ENCODE peak calls at places on chromosomes 11 and 22, in eight cellular contexts. O, S, T, N, M, G, W and E are unnamed samples.

GRCh38 chr11:66752148-66752547 is 23.1 kb upstream of the SPTBN2 start:
- DNase-seq in W (no peak), T (no peak), G (no peak), M (no peak), S (no peak), N (no peak), O (no peak), E (no peak)

GRCh38 chr11:131894615-131895544 is 524.5 kb downstream of the NTM start:
- DNase-seq in W (no peak), T (no peak), G (no peak), S (no peak), N (no peak), M (no peak), O (no peak), E (no peak)

GRCh38 chr11:72838691-72839305 is 24.6 kb downstream of the ATG16L2 start:
- DNase-seq in T (no peak), S (no peak), N (no peak), W (no peak), M (no peak), O (no peak), G (no peak), E (no peak)

GRCh38 chr11:105022998-105023397 is at the start of gene CASP5:
- DNase-seq in T (no peak), G (no peak), W (no peak), O (no peak), N (no peak), M (no peak), S (no peak), E (no peak)

GRCh38 chr22:32533265-32534068 is 58.9 kb downstream of the FBXO7 start:
- DNase-seq in G (no peak), O (no peak), M (no peak), S (no peak), N (no peak), T (no peak), W (no peak), E (no peak)

GRCh38 chr11:42906226-42906625 is 405.6 kb upstream of the API5 start:
- DNase-seq in O (no peak), S (no peak), M (no peak), G (no peak), N (no peak), T (no peak), W (no peak), E (no peak)

GRCh38 chr11:35951659-35952058 is 7.8 kb downstream of the LDLRAD3 start:
- DNase-seq in M (no peak), W (no peak), S (no peak), O (no peak), G (no peak), T (no peak), N (no peak), E (no peak)

GRCh38 chr11:59560702-59561469 is 49.5 kb downstream of the OR4D9 start:
- DNase-seq in T (peak), G (peak), O (peak), W (peak), S (peak), N (peak), M (peak), E (no peak)

GRCh38 chr11:112889446-112889845 is 71.8 kb upstream of the NCAM1 start:
- DNase-seq in G (no peak), O (no peak), W (no peak), T (no peak), M (no peak), S (no peak), N (no peak), E (no peak)

GRCh38 chr11:93783767-93784151 is 323 bp upstream of the MED17 start:
- DNase-seq in T (peak), O (no peak), M (no peak), N (no peak), G (no peak), W (no peak), S (no peak), E (no peak)

GRCh38 chr11:93784152-93784934 is at the start of gene MED17:
- DNase-seq in S (peak), W (peak), N (peak), M (peak), G (peak), O (peak), T (peak), E (peak)

GRCh38 chr11:93784935-93785360 is 866 bp downstream of the MED17 start:
- DNase-seq in N (no peak), M (peak), W (no peak), G (no peak), T (peak), S (peak), O (no peak), E (no peak)

GRCh38 chr11:93783362-93783761 is 720 bp upstream of the MED17 start:
- DNase-seq in W (no peak), T (no peak), S (no peak), O (no peak), G (no peak), N (no peak), M (no peak), E (no peak)
- TF ChIP-seq CTCF in W (no peak), T (no peak), S (no peak), O (no peak), G (no peak), N (no peak), M (no peak), E (no peak)

DNA sequence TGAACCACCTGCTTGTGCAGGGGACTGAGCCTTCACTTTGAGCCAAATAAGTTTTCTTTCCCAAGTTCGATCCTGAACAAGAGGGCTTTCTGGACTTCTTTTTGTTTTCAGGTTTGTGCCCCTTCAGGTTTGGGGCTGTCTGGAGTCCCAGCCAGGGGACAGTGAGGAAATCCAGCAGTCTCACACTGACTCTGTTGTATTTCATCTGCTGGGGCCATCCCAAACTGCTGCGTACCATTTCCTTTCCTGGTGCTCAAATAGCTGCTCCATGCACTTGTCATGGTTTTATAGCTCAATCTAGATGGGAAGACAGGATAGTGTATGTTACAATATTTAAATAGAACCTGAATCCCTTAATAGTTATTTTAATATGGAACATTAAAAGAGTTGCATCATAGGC is 66.3 kb upstream of the IGLL5 start:
- DNase-seq in G (no peak), M (no peak), S (no peak), W (no peak), T (no peak), O (no peak), N (no peak), E (no peak)
- TF ChIP-seq REST in G (no peak), M (no peak), S (no peak), W (no peak), T (no peak), O (no peak), N (no peak), E (no peak)

DNA sequence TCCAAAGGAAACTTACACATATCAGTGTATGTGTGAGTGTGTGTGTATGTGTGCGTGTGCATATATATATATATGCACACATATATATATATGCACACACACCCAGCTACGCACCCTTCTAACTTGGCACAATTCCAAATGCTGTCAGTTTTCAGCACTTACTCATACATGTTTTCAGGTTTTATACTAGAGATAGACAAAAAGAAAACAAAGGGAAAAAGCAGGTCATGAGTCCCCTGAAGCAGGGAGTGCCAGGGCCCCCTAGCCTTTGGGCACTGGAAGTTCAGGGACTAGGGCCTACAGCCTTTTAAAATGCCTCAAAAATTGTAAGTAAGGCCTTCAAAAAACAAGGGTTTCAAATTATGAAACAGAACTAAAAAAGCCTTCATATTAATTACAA is 265.4 kb downstream of the CADM1 start:
- DNase-seq in O (no peak), M (no peak), G (no peak), T (no peak), N (no peak), W (no peak), S (peak), E (no peak)
- TF ChIP-seq CTCF in O (no peak), M (no peak), G (no peak), T (peak), N (no peak), W (no peak), S (peak), E (no peak)

DNA sequence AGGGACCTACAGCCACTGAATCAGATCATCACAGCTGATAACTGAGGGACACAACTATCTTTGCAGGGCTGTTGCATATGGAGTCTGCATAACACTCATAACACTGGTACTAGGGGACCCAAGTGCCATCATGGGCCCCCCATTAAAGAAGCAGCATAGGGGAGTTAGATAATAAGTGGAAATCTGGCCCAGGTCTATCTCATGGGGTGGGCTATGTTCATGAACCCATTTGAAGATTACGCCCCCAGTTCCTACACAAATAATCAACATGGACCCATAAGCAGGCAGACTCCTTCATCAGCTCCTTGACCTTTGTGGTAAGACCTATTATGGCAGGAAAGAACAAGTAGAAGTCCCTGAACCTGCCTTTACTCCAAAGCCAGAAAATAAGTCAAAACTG is 48.8 kb downstream of the ASCL2 start:
- DNase-seq in T (no peak), M (no peak), G (no peak), N (no peak), W (no peak), O (no peak), S (no peak), E (no peak)
- TF ChIP-seq REST in T (no peak), M (no peak), G (no peak), N (no peak), W (no peak), O (no peak), S (no peak), E (no peak)

GRCh38 chr11:68670208-68670992 is 13.9 kb upstream of the GAL start:
- DNase-seq in G (no peak), O (no peak), W (peak), N (no peak), T (no peak), S (peak), M (no peak), E (no peak)
- TF ChIP-seq CTCF in G (no peak), O (no peak), W (peak), N (no peak), T (no peak), S (no peak), M (no peak), E (no peak)